ENCODE peak calls at places on chromosomes 2 and 18, in five cellular contexts. J is ovary, Q is heart right ventricle, G is OCI-LY7, D is A673. R is an unnamed sample.

GRCh38 chr2:105796131-105796638 is 51.5 kb downstream of the NCK2 start:
- DNase-seq in J (no peak), Q (no peak), G (peak), D (no peak), R (no peak)

GRCh38 chr2:212842544-212843185 is 304.1 kb upstream of the ERBB4 start:
- DNase-seq in J (no peak), Q (no peak), G (no peak), D (peak), R (no peak)

GRCh38 chr2:219003979-219004378 is 10.8 kb upstream of the CRYBA2 start:
- DNase-seq in J (no peak), Q (no peak), G (no peak), D (no peak), R (no peak)

GRCh38 chr2:47771211-47771610 is 11.7 kb upstream of the MSH6 start:
- DNase-seq in J (no peak), Q (no peak), G (peak), D (peak), R (no peak)

GRCh38 chr2:116510117-116510671 is 1304.3 kb upstream of the DDX18 start:
- DNase-seq in J (no peak), Q (no peak), G (peak), D (peak), R (no peak)

GRCh38 chr2:48419884-48420511 is 110.0 kb upstream of the STON1 start:
- DNase-seq in J (no peak), Q (no peak), G (no peak), D (no peak), R (no peak)

GRCh38 chr2:217045725-217046475 is 186.0 kb upstream of the TNP1 start:
- DNase-seq in J (no peak), Q (no peak), G (no peak), D (no peak), R (no peak)

GRCh38 chr2:35871672-35872071 is 483.9 kb upstream of the CRIM1 start:
- DNase-seq in J (no peak), Q (no peak), G (no peak), D (peak), R (no peak)

GRCh38 chr18:9952633-9953416 is 39.0 kb downstream of the VAPA start:
- DNase-seq in J (no peak), Q (no peak), G (no peak), D (no peak), R (no peak)

GRCh38 chr18:8787764-8788163 is 82.4 kb downstream of the MTCL1 start:
- DNase-seq in J (no peak), Q (no peak), G (no peak), D (no peak), R (no peak)

GRCh38 chr2:225464346-225465025 is 65.0 kb downstream of the NYAP2 start:
- DNase-seq in J (no peak), Q (no peak), G (no peak), D (no peak), R (no peak)

GRCh38 chr2:26612522-26613240 is 28.5 kb downstream of the CIB4 start:
- DNase-seq in J (peak), Q (peak), G (no peak), D (peak), R (peak)

GRCh38 chr18:79378416-79379250 is 17.1 kb upstream of the NFATC1 start:
- DNase-seq in J (peak), Q (peak), G (peak), D (peak), R (peak)

GRCh38 chr2:28452534-28453081 is 43.3 kb upstream of the PLB1 start:
- DNase-seq in J (peak), Q (peak), G (peak), D (peak), R (peak)

GRCh38 chr2:3600256-3600855 is 5.4 kb downstream of the COLEC11 start:
- DNase-seq in J (no peak), Q (no peak), G (no peak), D (no peak), R (no peak)

GRCh38 chr2:181885096-181885495 is 6.4 kb upstream of the ITPRID2 start:
- DNase-seq in J (no peak), Q (no peak), G (no peak), D (no peak), R (no peak)

GRCh38 chr18:22640281-22640842 is 222.6 kb upstream of the CTAGE1 start:
- DNase-seq in J (no peak), Q (no peak), G (no peak), D (no peak), R (no peak)

GRCh38 chr2:211487746-211488145 is 931.3 kb downstream of the CPS1 start:
- DNase-seq in J (no peak), Q (no peak), G (no peak), D (no peak), R (no peak)

GRCh38 chr2:217074576-217075224 is 214.8 kb upstream of the TNP1 start:
- DNase-seq in J (no peak), Q (no peak), G (no peak), D (no peak), R (no peak)

GRCh38 chr2:159098815-159099455 is 130.5 kb downstream of the TANC1 start:
- DNase-seq in J (no peak), Q (no peak), G (no peak), D (no peak), R (no peak)

GRCh38 chr18:3332376-3332775 is 70.4 kb downstream of the MYL12B start:
- DNase-seq in J (no peak), Q (no peak), G (no peak), D (no peak), R (no peak)

GRCh38 chr2:216170362-216170761 is 61.2 kb downstream of the XRCC5 start:
- DNase-seq in J (no peak), Q (no peak), G (no peak), D (peak), R (no peak)

GRCh38 chr2:133821107-133821760 is 253.0 kb upstream of the NCKAP5 start:
- DNase-seq in J (no peak), Q (no peak), G (no peak), D (no peak), R (no peak)

GRCh38 chr18:8288447-8289213 is 320.6 kb upstream of the RAB12 start:
- DNase-seq in J (no peak), Q (no peak), G (no peak), D (no peak), R (no peak)

GRCh38 chr2:73907840-73908452 is 15.1 kb downstream of the ACTG2 start:
- DNase-seq in J (no peak), Q (no peak), G (peak), D (peak), R (no peak)

GRCh38 chr18:13379062-13379800 is 160.7 kb downstream of the LDLRAD4 start:
- DNase-seq in J (no peak), Q (no peak), G (no peak), D (no peak), R (peak)

GRCh38 chr2:185208261-185208660 is 530.3 kb upstream of the FSIP2 start:
- DNase-seq in J (no peak), Q (no peak), G (peak), D (peak), R (no peak)

GRCh38 chr2:219272351-219272750 is 6.8 kb upstream of the DNAJB2 start:
- DNase-seq in J (no peak), Q (no peak), G (no peak), D (no peak), R (no peak)

GRCh38 chr2:18311413-18311812 is 249.0 kb downstream of the RDH14 start:
- DNase-seq in J (no peak), Q (no peak), G (no peak), D (peak), R (no peak)

GRCh38 chr2:48391576-48391975 is 138.4 kb upstream of the STON1 start:
- DNase-seq in J (no peak), Q (no peak), G (no peak), D (no peak), R (no peak)

GRCh38 chr2:133952896-133953295 is 301.0 kb upstream of the MGAT5 start:
- DNase-seq in J (no peak), Q (no peak), G (no peak), D (no peak), R (no peak)

GRCh38 chr2:120289221-120289906 is 36.7 kb downstream of the RALB start:
- DNase-seq in J (no peak), Q (no peak), G (no peak), D (peak), R (no peak)

GRCh38 chr18:48034651-48035555 is 104.4 kb upstream of the SMAD2 start:
- DNase-seq in J (no peak), Q (no peak), G (no peak), D (no peak), R (peak)

GRCh38 chr18:47986724-47987455 is 56.4 kb upstream of the SMAD2 start:
- DNase-seq in J (no peak), Q (no peak), G (no peak), D (no peak), R (no peak)

GRCh38 chr2:241490444-241490760 is 18.0 kb downstream of the STK25 start:
- DNase-seq in J (no peak), Q (no peak), G (no peak), D (no peak), R (no peak)

GRCh38 chr2:217434183-217434620 is 568.6 kb downstream of the TNS1 start:
- DNase-seq in J (peak), Q (peak), G (peak), D (peak), R (no peak)

GRCh38 chr2:230974096-230974913 is 21.6 kb upstream of the SPATA3 start:
- DNase-seq in J (no peak), Q (no peak), G (no peak), D (no peak), R (no peak)
- H3K4me3 ChIP-seq in J (no peak), Q (no peak), G (no peak), D (no peak), R (no peak)

GRCh38 chr18:35443434-35443833 is 54.3 kb downstream of the INO80C start:
- DNase-seq in J (no peak), Q (no peak), G (no peak), D (no peak), R (no peak)

GRCh38 chr18:35441857-35442595 is 55.7 kb downstream of the INO80C start:
- DNase-seq in J (no peak), Q (no peak), G (peak), D (no peak), R (no peak)

GRCh38 chr18:35442701-35443100 is 55.1 kb downstream of the INO80C start:
- DNase-seq in J (no peak), Q (no peak), G (no peak), D (no peak), R (no peak)

GRCh38 chr18:35444636-35445035 is 53.1 kb downstream of the INO80C start:
- DNase-seq in J (no peak), Q (no peak), G (no peak), D (no peak), R (no peak)

GRCh38 chr18:35443847-35444246 is 53.9 kb downstream of the INO80C start:
- DNase-seq in J (no peak), Q (no peak), G (no peak), D (no peak), R (no peak)
- H3K4me3 ChIP-seq in J (no peak), Q (no peak), G (no peak), D (no peak), R (no peak)

DNA sequence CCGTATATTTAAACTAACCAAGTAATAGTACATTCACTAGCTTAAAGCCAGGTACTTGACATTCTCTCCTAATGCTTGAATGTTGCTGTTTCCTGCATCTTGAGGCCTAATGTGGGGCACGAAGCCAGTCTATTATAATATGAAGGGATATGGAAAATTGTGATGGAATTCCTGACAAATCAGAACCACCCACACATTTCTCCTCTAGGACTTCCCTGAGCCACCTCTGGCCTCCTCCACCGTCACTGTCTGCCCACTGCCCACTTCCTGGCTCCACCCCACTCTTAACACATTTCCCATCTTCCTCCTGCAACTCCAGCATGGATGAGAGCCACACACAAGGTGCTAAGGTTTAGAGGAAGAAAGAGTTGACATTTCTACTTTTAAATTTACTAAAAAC is 19.0 kb upstream of the INO80C start:
- DNase-seq in J (no peak), Q (no peak), G (no peak), D (no peak), R (no peak)
- H3K4me3 ChIP-seq in J (no peak), Q (no peak), G (no peak), D (no peak), R (no peak)

DNA sequence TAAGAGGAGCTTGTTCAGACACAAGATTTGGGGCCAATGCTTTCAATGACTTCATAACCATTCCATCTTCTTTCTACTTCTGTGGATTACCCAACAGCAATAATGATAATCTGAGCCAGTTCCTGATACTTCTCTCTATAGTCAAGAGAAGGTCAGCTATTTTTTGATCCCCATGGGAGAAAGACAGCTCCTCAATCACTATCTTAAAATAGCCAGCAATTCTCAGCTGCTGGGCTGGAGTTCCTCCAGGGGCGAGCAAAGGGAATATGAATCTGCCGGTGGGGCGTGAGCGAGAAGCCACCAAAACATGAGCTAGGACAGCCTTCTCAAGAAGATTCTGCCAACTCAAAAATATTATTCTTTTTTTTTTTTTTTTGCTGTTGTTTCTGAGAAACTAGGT is at the start of gene TMEM182:
- DNase-seq in J (no peak), Q (peak), G (no peak), D (no peak), R (no peak)
- H3K4me3 ChIP-seq in J (no peak), Q (peak), G (no peak), D (no peak), R (no peak)

GRCh38 chr2:85915606-85916303 is 27.0 kb upstream of the ST3GAL5 start:
- DNase-seq in J (no peak), Q (no peak), G (no peak), D (no peak), R (no peak)

GRCh38 chr2:85911836-85912692 is 23.3 kb upstream of the ST3GAL5 start:
- DNase-seq in J (no peak), Q (no peak), G (no peak), D (peak), R (peak)

GRCh38 chr2:85914916-85915315 is 26.1 kb upstream of the ST3GAL5 start:
- DNase-seq in J (no peak), Q (no peak), G (no peak), D (no peak), R (no peak)

GRCh38 chr2:85914525-85914881 is 25.7 kb upstream of the ST3GAL5 start:
- DNase-seq in J (no peak), Q (no peak), G (no peak), D (no peak), R (no peak)

DNA sequence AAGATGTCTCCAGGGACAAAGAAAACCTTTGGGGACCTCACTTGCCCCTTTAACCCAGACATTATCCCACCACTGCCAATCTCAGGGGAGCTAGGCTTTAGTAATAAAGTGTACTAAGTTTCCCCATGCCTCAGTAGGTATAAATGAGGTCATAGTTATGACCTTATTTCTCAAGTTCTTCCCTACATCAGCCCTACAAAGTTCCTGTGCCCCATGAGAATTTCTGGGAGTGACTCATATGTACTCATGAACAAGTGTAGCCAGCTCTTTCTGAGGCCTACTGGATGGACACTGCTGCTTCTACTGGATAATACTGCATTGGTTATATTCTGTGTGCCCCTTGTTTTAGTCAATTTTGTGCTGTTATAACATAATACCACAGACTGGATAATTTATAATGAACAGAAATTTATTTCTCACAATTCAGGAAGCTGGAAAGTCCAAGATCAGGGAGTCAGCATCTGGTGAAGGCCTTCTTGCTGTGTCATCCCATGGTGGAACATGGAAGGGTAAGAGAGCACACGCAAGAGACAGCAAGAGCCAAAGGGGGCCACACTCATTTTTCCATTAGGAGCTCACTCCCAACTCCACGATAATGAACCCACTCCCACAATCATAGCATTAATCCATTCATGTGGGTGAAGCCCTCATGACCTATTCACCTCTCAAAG is 25.2 kb upstream of the ST3GAL5 start:
- DNase-seq in J (no peak), Q (no peak), G (no peak), D (no peak), R (no peak)
- H3K4me3 ChIP-seq in J (no peak), Q (no peak), G (no peak), D (no peak), R (no peak)

GRCh38 chr2:163733301-163733938 is 2.4 kb downstream of the FIGN start:
- DNase-seq in J (peak), Q (no peak), G (no peak), D (no peak), R (no peak)
- H3K4me3 ChIP-seq in J (peak), Q (peak), G (no peak), D (no peak), R (no peak)

GRCh38 chr2:38666578-38666926 is 638 bp downstream of the GALM start:
- DNase-seq in J (no peak), Q (no peak), G (peak), D (no peak), R (peak)

GRCh38 chr2:38668787-38669479 is 3.0 kb downstream of the GALM start:
- DNase-seq in J (no peak), Q (no peak), G (no peak), D (no peak), R (no peak)

GRCh38 chr2:38665854-38666577 is at the start of gene GALM:
- DNase-seq in J (peak), Q (peak), G (peak), D (peak), R (peak)

GRCh38 chr2:38671303-38671702 is 5.4 kb downstream of the GALM start:
- DNase-seq in J (no peak), Q (no peak), G (no peak), D (no peak), R (no peak)

GRCh38 chr2:38668092-38668491 is 2.2 kb downstream of the GALM start:
- DNase-seq in J (no peak), Q (no peak), G (no peak), D (no peak), R (no peak)
- H3K4me3 ChIP-seq in J (no peak), Q (no peak), G (no peak), D (no peak), R (peak)

DNA sequence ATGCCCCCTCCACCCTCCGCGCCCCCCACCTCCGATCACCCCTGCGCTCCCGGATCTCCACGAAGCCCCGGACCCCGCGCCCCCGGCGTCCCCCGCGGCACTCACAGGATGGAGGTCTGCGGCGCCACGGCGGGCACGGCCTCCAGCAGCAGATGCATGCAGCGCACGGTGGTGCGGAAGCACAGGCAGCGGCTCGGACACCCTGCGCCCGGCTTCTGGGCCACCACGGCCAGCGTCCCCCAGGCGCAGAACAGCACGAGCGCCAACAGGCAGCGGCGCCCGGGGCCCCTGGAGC is 217 bp downstream of the PXDN start:
- DNase-seq in J (peak), Q (peak), G (no peak), D (peak), R (no peak)
- H3K4me3 ChIP-seq in J (peak), Q (peak), G (no peak), D (peak), R (peak)